ENCODE peak calls at places on chromosomes 1 and 21, in eight cellular contexts. Q is mammary epithelial cell, Z is left ventricle myocardium inferior, L is esophagus squamous epithelium, I is neural progenitor cell, H is tibial artery, K is GM23248, X is transverse colon. N is an unnamed sample.

GRCh38 chr21:43868461-43868860 is 3.4 kb downstream of the AGPAT3 start:
- DNase-seq in Q (peak; percentile 37), Z (no peak), L (no peak), I (no peak), H (no peak), K (no peak), X (no peak), N (no peak)

GRCh38 chr1:18530567-18531502 is 50.1 kb downstream of the KLHDC7A start:
- DNase-seq in Q (no peak), Z (no peak), L (no peak), I (peak; percentile 53), H (no peak), K (no peak), X (peak; percentile 31), N (no peak)

GRCh38 chr1:171826973-171827372 is 14.3 kb upstream of the DNM3 start:
- DNase-seq in Q (no peak), Z (no peak), L (no peak), I (no peak), H (no peak), K (no peak), X (no peak), N (no peak)

GRCh38 chr1:50841791-50842387 is 118.2 kb downstream of the FAF1 start:
- DNase-seq in Q (no peak), Z (no peak), L (no peak), I (no peak), H (no peak), K (peak; percentile 70), X (no peak), N (no peak)

GRCh38 chr1:244800821-244801220 is 34.6 kb upstream of the COX20 start:
- DNase-seq in Q (no peak), Z (no peak), L (no peak), I (no peak), H (peak; percentile 24), K (no peak), X (no peak), N (no peak)

GRCh38 chr1:82388679-82389078 is 587.9 kb downstream of the ADGRL2 start:
- DNase-seq in Q (peak; percentile 97), Z (no peak), L (no peak), I (no peak), H (no peak), K (peak; percentile 15), X (no peak), N (peak; percentile 33)

GRCh38 chr1:81670286-81670685 is 130.4 kb upstream of the ADGRL2 start:
- DNase-seq in Q (peak; percentile 75), Z (peak; percentile 65), L (no peak), I (no peak), H (peak; percentile 81), K (peak; percentile 97), X (peak; percentile 56), N (peak; percentile 65)

GRCh38 chr1:210098376-210098775 is 134.2 kb upstream of the SERTAD4 start:
- DNase-seq in Q (no peak), Z (no peak), L (no peak), I (no peak), H (no peak), K (peak; percentile 4), X (no peak), N (no peak)

GRCh38 chr1:221429262-221429661 is 312.6 kb downstream of the DUSP10 start:
- DNase-seq in Q (peak; percentile 57), Z (no peak), L (no peak), I (no peak), H (no peak), K (peak; percentile 68), X (no peak), N (no peak)

GRCh38 chr1:31335007-31335406 is 37.9 kb downstream of the FABP3 start:
- DNase-seq in Q (peak; percentile 37), Z (no peak), L (no peak), I (peak; percentile 36), H (no peak), K (peak; percentile 63), X (no peak), N (no peak)

GRCh38 chr21:36927718-36928117 is 38.8 kb downstream of the HLCS start:
- DNase-seq in Q (peak; percentile 60), Z (peak; percentile 77), L (no peak), I (peak; percentile 86), H (peak; percentile 83), K (peak; percentile 93), X (peak; percentile 87), N (peak; percentile 72)

GRCh38 chr1:243943671-243944428 is 93.8 kb upstream of the AKT3 start:
- DNase-seq in Q (no peak), Z (no peak), L (no peak), I (no peak), H (no peak), K (no peak), X (no peak), N (no peak)

GRCh38 chr1:200967693-200968468 is 55.6 kb downstream of the KIF21B start:
- DNase-seq in Q (no peak), Z (no peak), L (no peak), I (no peak), H (no peak), K (no peak), X (no peak), N (no peak)

DNA sequence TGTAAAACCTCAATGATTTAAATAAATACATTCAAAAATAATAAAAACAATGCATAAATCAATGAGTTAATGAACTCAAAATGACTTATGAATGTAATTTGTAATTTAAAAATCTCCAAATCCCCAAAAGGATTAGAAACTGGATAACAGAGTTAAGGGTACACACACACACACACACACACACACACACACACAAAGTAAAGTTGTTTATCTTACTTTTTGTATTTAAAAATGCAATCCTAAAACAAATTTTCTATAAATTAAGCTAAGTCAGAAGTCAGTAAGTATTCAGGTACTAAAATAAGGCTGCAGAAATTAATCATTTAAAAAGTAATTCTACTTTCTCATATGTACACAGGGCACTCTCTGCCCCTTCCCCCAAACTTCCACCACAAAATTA is 1.8 kb downstream of the LRIF1 start:
- DNase-seq in Q (no peak), Z (no peak), L (no peak), I (no peak), H (no peak), K (no peak), X (no peak), N (no peak)
- H3K4me3 ChIP-seq in Q (peak overlapping the region; percentile 89), Z (peak overlapping the region; percentile 75), L (no peak overlapping the region), I (peak overlapping the region; percentile 58), H (no peak overlapping the region), K (peak overlapping the region; percentile 91), X (no peak overlapping the region), N (no peak overlapping the region)

GRCh38 chr1:165600793-165601192 is 30.2 kb upstream of the MGST3 start:
- DNase-seq in Q (no peak), Z (no peak), L (no peak), I (no peak), H (no peak), K (no peak), X (no peak), N (no peak)

GRCh38 chr1:165598676-165599059 is 32.4 kb upstream of the MGST3 start:
- DNase-seq in Q (no peak), Z (no peak), L (no peak), I (no peak), H (no peak), K (no peak), X (no peak), N (no peak)

GRCh38 chr1:165592945-165593823 is 37.9 kb upstream of the MGST3 start:
- DNase-seq in Q (peak; percentile 53), Z (peak; percentile 22), L (no peak), I (peak; percentile 75), H (peak; percentile 72), K (peak; percentile 68), X (peak; percentile 76), N (peak; percentile 74)

GRCh38 chr1:165595561-165595960 is 35.5 kb upstream of the MGST3 start:
- DNase-seq in Q (peak; percentile 5), Z (no peak), L (no peak), I (no peak), H (no peak), K (peak; percentile 54), X (no peak), N (no peak)

DNA sequence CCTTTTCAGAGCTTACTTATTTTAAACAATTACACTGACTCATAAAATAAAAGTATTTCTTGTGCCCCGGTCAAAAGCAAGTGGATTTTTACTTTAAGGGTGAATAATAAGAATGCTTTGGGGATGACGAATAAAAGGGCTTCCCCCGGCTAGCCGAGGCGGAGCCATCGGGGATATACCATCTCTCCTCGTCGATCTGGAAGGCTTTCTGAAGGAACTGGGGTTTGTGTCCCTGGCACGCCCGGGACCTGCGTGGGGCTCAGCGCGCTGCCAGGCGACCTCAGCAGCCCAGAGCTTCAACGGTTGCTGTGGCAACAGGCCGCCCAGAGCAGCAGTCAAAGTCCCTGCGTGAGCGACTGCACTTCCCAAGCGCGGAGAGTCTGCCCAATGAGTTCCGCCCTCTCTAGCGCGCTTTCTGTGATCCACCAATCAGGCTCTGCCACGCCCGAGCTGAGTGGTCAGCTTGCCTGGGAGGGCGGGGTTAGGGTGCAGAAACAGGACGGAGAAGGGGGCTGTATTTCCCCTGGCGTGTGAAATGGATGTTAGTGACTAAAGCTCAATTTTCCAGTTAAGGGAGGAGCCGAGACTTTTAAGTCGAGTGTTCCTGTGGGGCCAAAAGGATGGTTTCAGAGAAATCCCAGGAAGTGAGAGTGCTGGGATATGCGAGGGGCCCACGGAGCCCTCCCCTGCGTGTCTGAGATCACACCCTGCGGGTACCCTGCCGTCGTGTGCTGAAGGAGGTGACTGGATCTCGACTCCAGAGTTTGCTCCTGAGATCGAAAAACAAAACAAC is 33.0 kb upstream of the MGST3 start:
- DNase-seq in Q (peak; percentile 97), Z (peak; percentile 96), L (peak; percentile 81), I (peak; percentile 97), H (peak; percentile 99), K (peak; percentile 100), X (peak; percentile 97), N (peak; percentile 95)
- H3K4me1 ChIP-seq in Q (peaks cover 13% of the 10 kb centered on the region), Z (peaks cover 14% of the 10 kb centered on the region), L (peaks cover 5% of the 10 kb centered on the region), I (peaks cover 7% of the 10 kb centered on the region), H (no peaks in the 10 kb centered on the region), K (peaks cover 25% of the 10 kb centered on the region), X (peaks cover 18% of the 10 kb centered on the region), N (no peaks in the 10 kb centered on the region)

GRCh38 chr1:117695796-117696505 is 90.1 kb downstream of the TENT5C start:
- DNase-seq in Q (peak; percentile 19), Z (no peak), L (no peak), I (no peak), H (peak; percentile 80), K (peak; percentile 98), X (no peak), N (no peak)
- H3K4me3 ChIP-seq in Q (no peak overlapping the region), Z (peak overlapping the region; percentile 17), L (no peak overlapping the region), I (no peak overlapping the region), H (peak overlapping the region; percentile 53), K (peak overlapping the region; percentile 68), X (no peak overlapping the region), N (no peak overlapping the region)

GRCh38 chr1:245876586-245876985 is 630.5 kb downstream of the SMYD3 start:
- DNase-seq in Q (no peak), Z (no peak), L (no peak), I (no peak), H (no peak), K (no peak), X (no peak), N (no peak)

GRCh38 chr1:245873068-245873467 is 634.0 kb downstream of the SMYD3 start:
- DNase-seq in Q (no peak), Z (no peak), L (no peak), I (no peak), H (no peak), K (peak; percentile 32), X (no peak), N (no peak)

GRCh38 chr1:245873883-245874671 is 633.0 kb downstream of the SMYD3 start:
- DNase-seq in Q (no peak), Z (no peak), L (no peak), I (no peak), H (no peak), K (peak; percentile 29), X (no peak), N (no peak)

GRCh38 chr1:245875581-245876263 is 631.4 kb downstream of the SMYD3 start:
- DNase-seq in Q (no peak), Z (no peak), L (no peak), I (no peak), H (no peak), K (peak; percentile 8), X (no peak), N (no peak)

GRCh38 chr1:245874942-245875580 is 632.0 kb downstream of the SMYD3 start:
- DNase-seq in Q (peak; percentile 58), Z (peak; percentile 83), L (no peak), I (no peak), H (no peak), K (peak; percentile 97), X (peak; percentile 63), N (peak; percentile 78)
- H3K4me1 ChIP-seq in Q (no peaks in the 10 kb centered on the region), Z (peaks cover 37% of the 10 kb centered on the region), L (peaks cover 6% of the 10 kb centered on the region), I (no peaks in the 10 kb centered on the region), H (no peaks in the 10 kb centered on the region), K (peaks cover 53% of the 10 kb centered on the region), X (peaks cover 20% of the 10 kb centered on the region), N (peaks cover 10% of the 10 kb centered on the region)